ENCODE peak calls at places on chromosome 21, in four cellular contexts. One of them, this sample, is unnamed.

GRCh38 chr21:37700641-37701202 is 215.5 kb downstream of the KCNJ6 start:
- DNase-seq in hepatocyte: peak
- DNase-seq in NCI-H1436: peak
- DNase-seq in brain microvascular endothelial cell: peak
- DNase-seq in this sample: no peak

GRCh38 chr21:21631961-21632360 is 633.8 kb downstream of the NCAM2 start:
- DNase-seq in brain microvascular endothelial cell: no peak
- DNase-seq in hepatocyte: no peak
- DNase-seq in NCI-H1436: no peak
- DNase-seq in this sample: no peak

GRCh38 chr21:14886001-14886400 is 178.8 kb downstream of the NRIP1 start:
- DNase-seq in NCI-H1436: no peak
- DNase-seq in hepatocyte: no peak
- DNase-seq in brain microvascular endothelial cell: no peak
- DNase-seq in this sample: no peak

GRCh38 chr21:45308211-45309068 is 20.7 kb upstream of the POFUT2 start:
- DNase-seq in NCI-H1436: no peak
- DNase-seq in brain microvascular endothelial cell: peak
- DNase-seq in hepatocyte: peak
- DNase-seq in this sample: peak

GRCh38 chr21:27564684-27565280 is 597.9 kb upstream of the ADAMTS5 start:
- DNase-seq in hepatocyte: peak
- DNase-seq in NCI-H1436: no peak
- DNase-seq in brain microvascular endothelial cell: peak
- DNase-seq in this sample: no peak

GRCh38 chr21:27827972-27828371 is 861.1 kb upstream of the ADAMTS5 start:
- DNase-seq in brain microvascular endothelial cell: no peak
- DNase-seq in NCI-H1436: no peak
- DNase-seq in hepatocyte: no peak
- DNase-seq in this sample: no peak

GRCh38 chr21:27047331-27048314 is 80.7 kb upstream of the ADAMTS5 start:
- DNase-seq in hepatocyte: peak
- DNase-seq in brain microvascular endothelial cell: no peak
- DNase-seq in NCI-H1436: no peak
- DNase-seq in this sample: no peak

GRCh38 chr21:27369962-27370578 is 403.2 kb upstream of the ADAMTS5 start:
- DNase-seq in NCI-H1436: no peak
- DNase-seq in brain microvascular endothelial cell: no peak
- DNase-seq in hepatocyte: no peak
- DNase-seq in this sample: no peak

GRCh38 chr21:36456714-36457399 is 23.1 kb downstream of the CLDN14 start:
- DNase-seq in hepatocyte: no peak
- DNase-seq in NCI-H1436: no peak
- DNase-seq in brain microvascular endothelial cell: no peak
- DNase-seq in this sample: no peak

GRCh38 chr21:45873418-45873817 is 108.2 kb upstream of the COL6A1 start:
- DNase-seq in hepatocyte: no peak
- DNase-seq in NCI-H1436: peak
- DNase-seq in brain microvascular endothelial cell: no peak
- DNase-seq in this sample: no peak

GRCh38 chr21:45175326-45176085 is 101.1 kb downstream of the ADARB1 start:
- DNase-seq in hepatocyte: no peak
- DNase-seq in NCI-H1436: no peak
- DNase-seq in brain microvascular endothelial cell: no peak
- DNase-seq in this sample: no peak